ENCODE peak calls at places on chromosomes 3 and 15, in five cellular contexts. R is prostate gland; Y is stimulated activated CD4-positive, alpha-beta T cell treated with anti-CD3 and anti-CD28 coated beads, TNF-alpha, amount 100 ng/mL, for 4 hours; T is pancreas; Z is T follicular helper cell. A is an unnamed sample.

GRCh38 chr3:156474560-156475389 is 80.1 kb downstream of the SSR3 start:
- DNase-seq in Z (no peak), Y (no peak), R (no peak), T (no peak), A (no peak)

GRCh38 chr3:119409844-119410243 is 53.6 kb downstream of the TMEM39A start:
- DNase-seq in Y (no peak), R (no peak), T (no peak), Z (no peak), A (no peak)

GRCh38 chr15:70376929-70377691 is 279.4 kb upstream of the TLE3 start:
- DNase-seq in R (no peak), Z (no peak), T (peak; percentile 64), Y (no peak), A (no peak)

GRCh38 chr15:52349062-52349700 is 53.6 kb upstream of the MYO5C start:
- DNase-seq in Y (no peak), R (no peak), T (no peak), Z (no peak), A (no peak)

GRCh38 chr3:139574026-139574947 is 34.7 kb upstream of the RBP1 start:
- DNase-seq in Z (no peak), R (no peak), T (peak; percentile 48), Y (no peak), A (no peak)

GRCh38 chr15:83845230-83845629 is 191.3 kb downstream of the ADAMTSL3 start:
- DNase-seq in Y (no peak), Z (no peak), R (no peak), T (no peak), A (no peak)

GRCh38 chr3:58350627-58351013 is 17.9 kb downstream of the PXK start:
- DNase-seq in Z (no peak), Y (no peak), T (no peak), R (no peak), A (no peak)

GRCh38 chr3:137946341-137946973 is 63.5 kb upstream of the CLDN18 start:
- DNase-seq in R (peak; percentile 22), Y (peak; percentile 4), T (peak; percentile 11), Z (peak; percentile 9), A (peak; percentile 61)

GRCh38 chr3:64209866-64210609 is 15.2 kb downstream of the PRICKLE2 start:
- DNase-seq in T (peak; percentile 45), Z (no peak), R (peak; percentile 68), Y (no peak), A (no peak)

GRCh38 chr3:106703524-106703923 is 673.7 kb upstream of the CCDC54 start:
- DNase-seq in Z (no peak), R (no peak), T (no peak), Y (no peak), A (no peak)

A was measured in ACHN.